ENCODE peak calls at places on chromosomes 7 and 10, in four cellular contexts. S is ascending aorta, W is IMR-90, M is fibroblast of lung. T is an unnamed sample.

GRCh38 chr10:35925511-35925910 is 283.4 kb upstream of the FZD8 start:
- DNase-seq in S (no peak), W (no peak), M (peak), T (no peak)

GRCh38 chr10:85548038-85548437 is 818.6 kb downstream of the GRID1 start:
- DNase-seq in S (no peak), W (no peak), M (peak), T (no peak)

GRCh38 chr7:64632029-64632428 is 33.9 kb upstream of the ZNF107 start:
- DNase-seq in S (no peak), W (no peak), M (no peak), T (no peak)

GRCh38 chr10:90136731-90137316 is 435.4 kb downstream of the KIF20B start:
- DNase-seq in S (no peak), W (peak), M (peak), T (no peak)

GRCh38 chr7:139901411-139901810 is 72.3 kb downstream of the TBXAS1 start:
- DNase-seq in S (no peak), W (no peak), M (no peak), T (no peak)

GRCh38 chr7:50807026-50807730 is 24.5 kb upstream of the GRB10 start:
- DNase-seq in S (no peak), W (no peak), M (peak), T (no peak)

GRCh38 chr7:49783446-49783845 is 10.0 kb downstream of the VWC2 start:
- DNase-seq in S (no peak), W (no peak), M (no peak), T (no peak)

GRCh38 chr10:73586583-73586984 is 4.6 kb downstream of the USP54 start:
- DNase-seq in S (no peak), W (peak), M (peak), T (peak)

GRCh38 chr10:60573342-60573741 is 183.7 kb upstream of the ANK3 start:
- DNase-seq in S (no peak), W (no peak), M (peak), T (no peak)

GRCh38 chr7:33024189-33024757 is 38.3 kb downstream of the NT5C3A start:
- DNase-seq in S (no peak), W (peak), M (no peak), T (no peak)

GRCh38 chr7:25187932-25188331 is 40.4 kb downstream of the NPVF start:
- DNase-seq in S (no peak), W (no peak), M (no peak), T (no peak)

GRCh38 chr7:144508702-144509101 is 105.2 kb upstream of the NOBOX start:
- DNase-seq in S (no peak), W (no peak), M (no peak), T (no peak)

GRCh38 chr7:114530074-114530611 is 115.5 kb downstream of the FOXP2 start:
- DNase-seq in S (no peak), W (peak), M (peak), T (no peak)

GRCh38 chr7:125119559-125120115 is 190.0 kb upstream of the POT1 start:
- DNase-seq in S (no peak), W (no peak), M (no peak), T (no peak)

GRCh38 chr7:4195650-4196049 is 486.4 kb upstream of the FOXK1 start:
- DNase-seq in S (no peak), W (no peak), M (no peak), T (no peak)

GRCh38 chr7:75995052-75995471 is 667 bp upstream of the TMEM120A start:
- DNase-seq in S (no peak), W (no peak), M (no peak), T (no peak)

DNA sequence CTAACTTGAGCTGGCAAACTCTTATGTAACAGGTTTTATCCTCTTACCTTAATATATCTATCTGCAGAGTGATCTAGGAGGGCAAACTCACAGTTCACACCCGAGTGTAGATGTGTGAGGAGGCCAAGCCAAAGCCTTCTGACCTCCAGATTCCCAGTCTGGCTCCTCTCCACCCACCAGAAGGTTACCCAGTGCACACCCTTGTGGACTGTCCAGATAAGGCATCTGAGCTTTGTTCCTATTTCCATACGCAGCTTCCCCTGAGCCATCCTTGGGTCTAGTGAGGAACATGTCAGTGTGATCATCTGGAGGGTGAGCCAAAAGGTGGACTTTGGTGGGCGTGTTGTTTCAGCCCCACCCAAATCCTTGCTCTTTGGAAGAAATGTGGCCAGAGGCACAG is 203.0 kb upstream of the MEOX2 start:
- DNase-seq in S (no peak), W (no peak), M (no peak), T (no peak)
- TF ChIP-seq CTCF in S (no peak), W (no peak), M (peak), T (peak)

GRCh38 chr10:47435081-47435480 is 48.8 kb downstream of the ANXA8 start:
- DNase-seq in S (no peak), W (no peak), M (no peak), T (no peak)

GRCh38 chr10:47441973-47442750 is 41.8 kb downstream of the ANXA8 start:
- DNase-seq in S (no peak), W (no peak), M (no peak), T (no peak)

GRCh38 chr10:47440207-47440606 is 43.7 kb downstream of the ANXA8 start:
- DNase-seq in S (no peak), W (no peak), M (no peak), T (no peak)

GRCh38 chr10:47443145-47443544 is 40.8 kb downstream of the ANXA8 start:
- DNase-seq in S (no peak), W (no peak), M (no peak), T (no peak)

GRCh38 chr10:47438857-47439474 is 44.9 kb downstream of the ANXA8 start:
- DNase-seq in S (no peak), W (peak), M (peak), T (peak)
- TF ChIP-seq CTCF in S (no peak), W (peak), M (peak), T (peak)

DNA sequence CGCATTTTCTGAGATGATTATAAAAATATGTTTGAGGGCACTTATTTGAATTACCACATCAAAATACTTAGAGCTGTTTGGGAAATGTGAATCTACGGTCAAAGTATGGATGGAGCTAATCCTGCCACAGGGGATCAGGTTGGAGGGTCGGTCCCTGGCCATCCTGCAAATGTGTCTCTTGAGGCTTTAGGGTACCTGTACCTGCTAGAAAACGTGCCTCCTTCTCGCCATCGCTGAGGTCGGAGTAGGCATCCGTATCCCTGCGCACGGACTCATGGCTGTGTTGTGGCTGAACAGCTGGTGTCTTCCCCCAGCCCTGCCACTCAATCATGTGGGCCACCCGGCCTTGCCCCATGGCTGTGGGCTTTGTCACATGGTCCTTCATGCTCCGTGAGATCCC is 3.9 kb downstream of the FAM131B start:
- DNase-seq in S (no peak), W (no peak), M (no peak), T (no peak)
- TF ChIP-seq CTCF in S (no peak), W (no peak), M (no peak), T (no peak)

DNA sequence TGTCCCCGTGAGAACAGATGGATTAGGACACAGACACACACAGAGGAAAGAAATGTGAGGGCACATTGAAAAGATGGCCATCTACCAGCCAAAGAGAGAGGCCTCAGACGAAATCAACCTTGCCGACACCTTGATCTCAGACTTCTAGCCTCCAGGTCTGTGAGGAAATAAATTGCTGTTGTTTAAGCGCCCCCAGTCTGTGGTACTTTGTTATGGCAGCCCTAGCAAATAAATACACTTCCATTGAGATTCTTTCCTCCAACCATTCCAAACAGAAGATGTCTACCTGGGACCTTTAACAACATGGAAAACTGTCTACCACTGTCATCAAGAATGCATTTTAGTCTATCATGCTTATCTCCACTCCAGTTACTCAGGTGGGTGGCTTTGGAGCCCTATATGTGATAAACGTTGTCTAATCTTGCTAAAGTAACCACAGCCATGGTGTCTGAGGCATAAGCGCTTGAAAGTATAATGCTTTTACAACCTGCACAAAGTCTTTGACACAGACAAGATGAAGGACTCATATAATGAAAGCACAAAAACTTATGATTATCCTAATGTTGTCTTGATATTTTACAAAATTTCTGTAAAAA is 244.3 kb downstream of the MTERF1 start:
- DNase-seq in S (no peak), W (no peak), M (no peak), T (peak)
- TF ChIP-seq CTCF in S (peak), W (peak), M (peak), T (peak)

T was measured in LNCaP clone FGC.